ENCODE peak calls at places on chromosomes 7 and 10, in five cellular contexts. One of them, this sample, is unnamed.

GRCh38 chr10:58350619-58351323 is 16.0 kb downstream of the UBE2D1 start:
- DNase-seq in fibroblast of the conjunctiva: no peak
- DNase-seq in GF-D8: peak
- DNase-seq in upper lobe of right lung: no peak
- DNase-seq in endothelial cell: no peak
- DNase-seq in this sample: no peak

GRCh38 chr7:76020031-76020714 is 25.8 kb upstream of the TMEM120A start:
- DNase-seq in fibroblast of the conjunctiva: peak
- DNase-seq in GF-D8: peak
- DNase-seq in upper lobe of right lung: peak
- DNase-seq in endothelial cell: peak
- DNase-seq in this sample: no peak

GRCh38 chr10:132838346-132838970 is 52.5 kb upstream of the NKX6-2 start:
- DNase-seq in fibroblast of the conjunctiva: no peak
- DNase-seq in GF-D8: no peak
- DNase-seq in upper lobe of right lung: peak
- DNase-seq in endothelial cell: no peak
- DNase-seq in this sample: no peak

GRCh38 chr7:70856889-70857511 is 274.9 kb upstream of the GALNT17 start:
- DNase-seq in fibroblast of the conjunctiva: peak
- DNase-seq in GF-D8: peak
- DNase-seq in upper lobe of right lung: peak
- DNase-seq in endothelial cell: peak
- DNase-seq in this sample: no peak

GRCh38 chr7:137579913-137580640 is 236.5 kb upstream of the PTN start:
- DNase-seq in fibroblast of the conjunctiva: peak
- DNase-seq in GF-D8: no peak
- DNase-seq in upper lobe of right lung: no peak
- DNase-seq in endothelial cell: no peak
- DNase-seq in this sample: no peak

GRCh38 chr10:74244097-74244685 is 93.2 kb downstream of the ADK start:
- DNase-seq in fibroblast of the conjunctiva: peak
- DNase-seq in GF-D8: no peak
- DNase-seq in upper lobe of right lung: no peak
- DNase-seq in endothelial cell: no peak
- DNase-seq in this sample: no peak

GRCh38 chr7:25786958-25787730 is 364.9 kb upstream of the NFE2L3 start:
- DNase-seq in fibroblast of the conjunctiva: no peak
- DNase-seq in GF-D8: no peak
- DNase-seq in upper lobe of right lung: no peak
- DNase-seq in endothelial cell: no peak
- DNase-seq in this sample: no peak

GRCh38 chr7:117827861-117828260 is 45.4 kb downstream of the CTTNBP2 start:
- DNase-seq in fibroblast of the conjunctiva: peak
- DNase-seq in GF-D8: no peak
- DNase-seq in upper lobe of right lung: no peak
- DNase-seq in endothelial cell: no peak
- DNase-seq in this sample: no peak

GRCh38 chr7:38367301-38367700 is 93.9 kb upstream of the TARP start:
- DNase-seq in fibroblast of the conjunctiva: no peak
- DNase-seq in GF-D8: no peak
- DNase-seq in upper lobe of right lung: no peak
- DNase-seq in endothelial cell: no peak
- DNase-seq in this sample: no peak

GRCh38 chr7:28804990-28805389 is 153.1 kb downstream of the TRIL start:
- DNase-seq in fibroblast of the conjunctiva: peak
- DNase-seq in GF-D8: no peak
- DNase-seq in upper lobe of right lung: no peak
- DNase-seq in endothelial cell: no peak
- DNase-seq in this sample: no peak